ENCODE peak calls at places on chromosomes 16 and 17, in eight cellular contexts. T is neuronal stem cell; Q is CD8-positive, alpha-beta T cell; P is lung; O is IMR-90; M is kidney; Z is upper lobe of right lung; D is osteoblast. L is an unnamed sample.

GRCh38 chr16:30350134-30350871 is 4.8 kb downstream of the CD2BP2 start:
- DNase-seq in T (no peak), Q (no peak), P (no peak), O (no peak), M (no peak), Z (no peak), D (peak; percentile 43), L (no peak)

GRCh38 chr16:5001986-5002385 is 31.7 kb downstream of the NAGPA start:
- DNase-seq in T (no peak), Q (no peak), P (no peak), O (no peak), M (peak; percentile 3), Z (no peak), D (peak; percentile 60), L (no peak)

GRCh38 chr16:50880926-50881325 is 139.0 kb downstream of the CYLD start:
- DNase-seq in T (no peak), Q (no peak), P (peak; percentile 7), O (no peak), M (no peak), Z (no peak), D (no peak), L (no peak)

GRCh38 chr17:45131616-45132301 is 556 bp downstream of the PLCD3 start:
- DNase-seq in T (peak; percentile 76), Q (peak; percentile 71), P (no peak), O (no peak), M (peak; percentile 88), Z (peak; percentile 80), D (peak; percentile 92), L (peak; percentile 51)

GRCh38 chr17:31068291-31068690 is 26.5 kb upstream of the NF1 start:
- DNase-seq in T (no peak), Q (peak; percentile 52), P (no peak), O (peak; percentile 41), M (no peak), Z (no peak), D (no peak), L (peak; percentile 45)

GRCh38 chr16:74698220-74698619 is 2.4 kb downstream of the MLKL start:
- DNase-seq in T (no peak), Q (no peak), P (no peak), O (peak; percentile 8), M (no peak), Z (no peak), D (peak; percentile 58), L (peak; percentile 16)

GRCh38 chr16:85556456-85557082 is 56.6 kb upstream of the GSE1 start:
- DNase-seq in T (no peak), Q (peak; percentile 73), P (peak; percentile 70), O (no peak), M (peak; percentile 90), Z (peak; percentile 88), D (peak; percentile 92), L (peak; percentile 25)

GRCh38 chr16:4795181-4795827 is at the start of gene SMIM22:
- DNase-seq in T (no peak), Q (no peak), P (peak; percentile 61), O (no peak), M (peak; percentile 80), Z (peak; percentile 86), D (peak; percentile 76), L (no peak)

GRCh38 chr17:21540502-21540901 is 151.8 kb upstream of the KCNJ18 start:
- DNase-seq in T (no peak), Q (no peak), P (no peak), O (no peak), M (no peak), Z (no peak), D (no peak), L (no peak)

GRCh38 chr16:79380990-79381389 is 219.5 kb downstream of the MAF start:
- DNase-seq in T (no peak), Q (no peak), P (no peak), O (no peak), M (no peak), Z (no peak), D (no peak), L (no peak)

GRCh38 chr16:47392114-47392513 is 68.7 kb downstream of the ITFG1 start:
- DNase-seq in T (no peak), Q (no peak), P (no peak), O (no peak), M (no peak), Z (no peak), D (peak; percentile 62), L (peak; percentile 57)

GRCh38 chr17:71085238-71086033 is 916.1 kb downstream of the KCNJ2 start:
- DNase-seq in T (peak; percentile 44), Q (no peak), P (peak; percentile 30), O (no peak), M (no peak), Z (no peak), D (no peak), L (peak; percentile 23)

GRCh38 chr17:52170963-52171572 is 12.6 kb upstream of the CA10 start:
- DNase-seq in T (peak; percentile 21), Q (no peak), P (no peak), O (no peak), M (no peak), Z (no peak), D (peak; percentile 41), L (peak; percentile 33)

GRCh38 chr17:13410874-13411273 is 190.9 kb downstream of the HS3ST3A1 start:
- DNase-seq in T (no peak), Q (no peak), P (peak; percentile 54), O (peak; percentile 44), M (no peak), Z (no peak), D (peak; percentile 27), L (no peak)

GRCh38 chr16:79104567-79104966 is 496.0 kb downstream of the MAF start:
- DNase-seq in T (peak; percentile 70), Q (no peak), P (no peak), O (no peak), M (no peak), Z (no peak), D (no peak), L (no peak)

GRCh38 chr17:47225911-47226688 is 17.0 kb downstream of the MYL4 start:
- DNase-seq in T (no peak), Q (no peak), P (no peak), O (peak; percentile 47), M (no peak), Z (no peak), D (peak; percentile 72), L (no peak)

GRCh38 chr17:45279898-45280297 is 18.0 kb upstream of the SPATA32 start:
- DNase-seq in T (no peak), Q (no peak), P (no peak), O (no peak), M (peak; percentile 6), Z (no peak), D (peak; percentile 43), L (no peak)

DNA sequence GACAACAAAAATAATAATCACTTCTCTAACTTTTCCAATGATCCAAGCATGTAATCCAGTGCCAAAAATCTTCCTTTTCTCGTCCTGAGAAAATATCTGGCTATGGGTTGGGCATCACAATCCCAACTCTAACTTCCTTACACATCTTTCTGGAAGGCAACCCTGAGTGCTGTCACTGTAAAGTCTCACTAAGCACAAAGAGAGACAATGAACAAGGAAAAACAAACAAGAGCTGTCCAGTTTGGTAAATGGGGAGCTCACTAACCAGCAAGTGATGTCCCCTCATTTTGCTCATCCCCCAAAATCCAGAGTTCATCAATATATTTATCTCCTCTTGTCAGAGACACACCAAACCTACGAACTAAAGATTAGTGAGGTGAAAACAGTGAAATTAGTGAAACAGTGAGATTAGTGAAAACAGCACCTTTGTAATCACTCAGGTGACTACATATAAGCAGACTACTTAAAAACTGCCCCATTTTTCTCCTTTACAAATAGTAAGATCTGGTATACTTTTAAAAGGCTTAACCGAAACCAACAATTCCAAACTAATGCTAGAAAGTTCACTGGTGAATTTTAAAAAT is 5.4 kb downstream of the USP32 start:
- DNase-seq in T (no peak), Q (no peak), P (no peak), O (no peak), M (no peak), Z (no peak), D (no peak), L (no peak)
- H3K4me3 ChIP-seq in T (no peak overlapping the region), Q (no peak overlapping the region), P (no peak overlapping the region), O (no peak overlapping the region), M (no peak overlapping the region), Z (no peak overlapping the region), D (no peak overlapping the region), L (no peak overlapping the region)

GRCh38 chr16:56936491-56936890 is 4.5 kb downstream of the HERPUD1 start:
- DNase-seq in T (no peak), Q (no peak), P (no peak), O (no peak), M (no peak), Z (no peak), D (no peak), L (no peak)
- H3K4me1 ChIP-seq in T (peaks cover 6% of the 10 kb centered on the region), Q (peaks cover 41% of the 10 kb centered on the region), P (no peaks in the 10 kb centered on the region), O (peaks cover under 1% of the 10 kb centered on the region), M (peaks cover 17% of the 10 kb centered on the region), Z (peaks cover 73% of the 10 kb centered on the region), D (peaks cover 27% of the 10 kb centered on the region), L (peaks cover 13% of the 10 kb centered on the region)

GRCh38 chr17:2595200-2595599 is 1.7 kb downstream of the PAFAH1B1 start:
- DNase-seq in T (no peak), Q (no peak), P (no peak), O (no peak), M (no peak), Z (no peak), D (peak; percentile 62), L (no peak)

GRCh38 chr17:2594657-2595085 is 1.2 kb downstream of the PAFAH1B1 start:
- DNase-seq in T (peak; percentile 9), Q (no peak), P (no peak), O (no peak), M (no peak), Z (no peak), D (peak; percentile 71), L (no peak)

GRCh38 chr17:2593846-2594656 is 597 bp downstream of the PAFAH1B1 start:
- DNase-seq in T (peak; percentile 82), Q (peak; percentile 90), P (peak; percentile 82), O (peak; percentile 61), M (peak; percentile 95), Z (peak; percentile 92), D (peak; percentile 92), L (peak; percentile 75)

GRCh38 chr17:2598166-2598565 is 4.7 kb downstream of the PAFAH1B1 start:
- DNase-seq in T (no peak), Q (no peak), P (no peak), O (peak; percentile 70), M (no peak), Z (no peak), D (no peak), L (peak; percentile 33)

DNA sequence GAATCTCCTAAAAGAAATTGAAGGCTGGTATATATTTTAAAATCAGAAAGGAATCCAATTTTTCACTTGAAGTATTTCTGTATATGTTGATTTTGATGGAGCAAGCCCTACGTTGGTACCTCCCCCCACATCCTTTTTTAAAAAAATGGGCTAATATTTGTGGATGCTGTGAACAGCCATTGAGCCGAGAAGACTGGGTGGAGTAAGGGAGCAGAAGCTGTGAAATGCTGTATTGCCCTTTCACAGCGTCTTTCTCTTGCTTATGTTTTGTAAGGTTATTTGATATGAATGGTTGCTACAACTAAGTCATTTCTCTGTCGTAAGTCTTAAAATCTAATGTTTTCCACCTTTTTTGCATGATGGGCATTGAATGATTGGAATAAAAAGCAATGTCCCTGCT is 2.3 kb downstream of the PAFAH1B1 start:
- DNase-seq in T (no peak), Q (no peak), P (no peak), O (no peak), M (no peak), Z (no peak), D (peak; percentile 54), L (no peak)
- H3K4me3 ChIP-seq in T (peak overlapping the region; percentile 60), Q (peak overlapping the region; percentile 96), P (no peak overlapping the region), O (peak overlapping the region; percentile 99), M (no peak overlapping the region), Z (peak overlapping the region; percentile 91), D (peak overlapping the region; percentile 99), L (peak overlapping the region; percentile 86)

DNA sequence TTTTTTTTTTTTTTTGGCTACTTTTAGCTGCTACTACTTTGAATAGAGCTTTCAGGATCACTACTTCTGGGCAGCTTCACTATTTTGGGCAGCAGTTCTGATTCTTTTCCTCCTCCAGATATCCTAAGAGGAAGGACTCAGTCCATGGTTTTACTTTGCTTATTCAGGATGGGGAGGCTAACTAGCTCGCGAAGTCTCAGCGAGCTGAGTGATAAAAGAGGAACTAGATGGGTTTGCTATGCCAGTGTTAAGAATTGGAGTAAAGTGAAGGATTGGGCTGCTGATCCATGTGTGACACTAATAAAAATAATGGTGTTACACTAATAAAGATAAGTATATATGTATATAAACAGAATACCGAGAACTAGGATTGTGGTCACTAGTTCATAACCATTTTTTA is 5.0 kb downstream of the IST1 start:
- DNase-seq in T (no peak), Q (no peak), P (no peak), O (no peak), M (no peak), Z (no peak), D (no peak), L (no peak)
- H3K4me1 ChIP-seq in T (no peaks in the 10 kb centered on the region), Q (peaks cover 73% of the 10 kb centered on the region), P (peaks cover 15% of the 10 kb centered on the region), O (peaks cover 2% of the 10 kb centered on the region), M (no peaks in the 10 kb centered on the region), Z (peaks cover 47% of the 10 kb centered on the region), D (peaks cover 15% of the 10 kb centered on the region), L (peaks cover 6% of the 10 kb centered on the region)